ENCODE peak calls at places on chromosome 6, in seven cellular contexts. B, M, G, S, V, U and K are unnamed samples.

GRCh38 chr6:159654483-159655098 is 38.5 kb downstream of the SOD2 start:
- DNase-seq in B (peak), M (peak), G (peak), S (no peak), V (peak), U (no peak), K (peak)

GRCh38 chr6:108510461-108511319 is 50.0 kb upstream of the FOXO3 start:
- DNase-seq in B (no peak), M (no peak), G (no peak), S (no peak), V (no peak), U (no peak), K (no peak)

GRCh38 chr6:136066005-136066404 is 184.1 kb downstream of the MTFR2 start:
- DNase-seq in B (no peak), M (no peak), G (no peak), S (no peak), V (no peak), U (no peak), K (no peak)

GRCh38 chr6:6560909-6561308 is 27.6 kb upstream of the LY86 start:
- DNase-seq in B (no peak), M (no peak), G (no peak), S (no peak), V (no peak), U (no peak), K (no peak)

GRCh38 chr6:115901896-115902295 is 158.8 kb downstream of the FRK start:
- DNase-seq in B (no peak), M (no peak), G (no peak), S (no peak), V (no peak), U (no peak), K (no peak)

GRCh38 chr6:56638760-56639159 is 3.9 kb downstream of the DST start:
- DNase-seq in B (no peak), M (no peak), G (no peak), S (no peak), V (no peak), U (no peak), K (no peak)

GRCh38 chr6:108165714-108166663 is at the start of gene NR2E1:
- DNase-seq in B (no peak), M (peak), G (no peak), S (no peak), V (no peak), U (peak), K (no peak)

GRCh38 chr6:119132211-119133004 is 53.9 kb upstream of the FAM184A start:
- DNase-seq in B (no peak), M (no peak), G (no peak), S (no peak), V (no peak), U (no peak), K (no peak)

GRCh38 chr6:60695232-60695631 is 1590.8 kb downstream of the KHDRBS2 start:
- DNase-seq in B (no peak), M (no peak), G (no peak), S (no peak), V (no peak), U (no peak), K (no peak)

GRCh38 chr6:14200047-14200446 is 82.5 kb downstream of the CD83 start:
- DNase-seq in B (no peak), M (no peak), G (no peak), S (no peak), V (no peak), U (no peak), K (no peak)

GRCh38 chr6:48111143-48111506 is at the start of gene PTCHD4:
- DNase-seq in B (no peak), M (peak), G (peak), S (no peak), V (no peak), U (no peak), K (no peak)

GRCh38 chr6:152981219-152981618 is 1.6 kb downstream of the FBXO5 start:
- DNase-seq in B (no peak), M (no peak), G (no peak), S (no peak), V (no peak), U (no peak), K (no peak)

GRCh38 chr6:83169511-83169910 is 23.6 kb downstream of the PGM3 start:
- DNase-seq in B (no peak), M (no peak), G (no peak), S (no peak), V (no peak), U (no peak), K (no peak)

GRCh38 chr6:166476634-166477215 is 94.0 kb upstream of the MPC1 start:
- DNase-seq in B (no peak), M (no peak), G (no peak), S (no peak), V (no peak), U (no peak), K (no peak)

GRCh38 chr6:137799950-137800568 is 67.0 kb upstream of the TNFAIP3 start:
- DNase-seq in B (peak), M (peak), G (peak), S (no peak), V (no peak), U (no peak), K (no peak)

GRCh38 chr6:129679250-129679649 is 30.7 kb downstream of the ARHGAP18 start:
- DNase-seq in B (no peak), M (no peak), G (no peak), S (no peak), V (no peak), U (no peak), K (no peak)

GRCh38 chr6:18506387-18507017 is 119.4 kb downstream of the RNF144B start:
- DNase-seq in B (no peak), M (no peak), G (no peak), S (no peak), V (no peak), U (no peak), K (no peak)

GRCh38 chr6:31877651-31878161 is 1.1 kb downstream of the SLC44A4 start:
- DNase-seq in B (peak), M (peak), G (peak), S (no peak), V (no peak), U (no peak), K (no peak)

GRCh38 chr6:52499026-52499425 is 77.8 kb downstream of the TRAM2 start:
- DNase-seq in B (no peak), M (no peak), G (no peak), S (no peak), V (no peak), U (peak), K (no peak)

GRCh38 chr6:157748839-157749571 is 74.0 kb upstream of the SNX9 start:
- DNase-seq in B (no peak), M (no peak), G (no peak), S (no peak), V (no peak), U (no peak), K (no peak)

DNA sequence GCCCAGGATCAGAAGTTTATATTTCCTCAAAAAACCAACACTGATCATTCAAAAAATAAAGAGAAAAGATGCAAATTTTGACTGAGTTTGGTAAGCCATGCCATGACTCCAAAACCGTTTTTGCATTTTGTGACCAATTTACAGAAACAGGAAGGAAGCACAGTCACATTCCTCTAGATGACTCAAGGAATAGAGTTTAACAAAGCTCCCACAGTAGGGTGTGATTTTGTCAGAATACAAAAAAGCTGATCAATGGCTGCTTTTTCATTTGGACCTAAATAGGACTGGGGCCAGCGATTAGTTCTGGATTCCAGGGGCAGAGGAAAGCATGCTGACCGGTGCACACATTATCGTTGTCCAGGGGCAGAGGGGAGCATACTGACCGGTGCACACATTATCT is 179.4 kb upstream of the AFDN start:
- DNase-seq in B (no peak), M (no peak), G (no peak), S (no peak), V (no peak), U (no peak), K (no peak)
- TF ChIP-seq TAF1 in B (no peak), M (no peak), G (no peak), S (no peak), V (no peak), U (no peak), K (no peak)

DNA sequence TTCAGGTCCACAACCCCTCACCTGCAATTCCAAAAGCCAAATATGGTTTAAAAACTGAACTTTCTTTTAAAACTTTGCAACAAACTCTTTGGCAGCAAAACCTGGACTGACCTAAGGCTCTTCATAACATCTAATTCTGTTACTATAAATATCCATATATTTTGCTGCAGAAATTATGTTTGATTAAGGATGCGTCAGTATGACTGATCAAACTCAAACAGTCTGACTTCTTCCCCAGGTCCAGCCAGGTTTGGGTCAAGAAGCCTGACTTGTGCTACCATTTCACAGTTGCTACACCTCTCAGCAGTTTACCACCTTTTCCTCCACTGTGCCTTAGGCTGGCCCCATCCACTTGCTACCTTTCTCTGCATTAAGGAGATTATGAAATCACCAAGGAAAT is 127.0 kb upstream of the DUSP22 start:
- DNase-seq in B (no peak), M (no peak), G (no peak), S (no peak), V (no peak), U (no peak), K (no peak)
- TF ChIP-seq TAF1 in B (no peak), M (no peak), G (no peak), S (no peak), V (no peak), U (no peak), K (no peak)

DNA sequence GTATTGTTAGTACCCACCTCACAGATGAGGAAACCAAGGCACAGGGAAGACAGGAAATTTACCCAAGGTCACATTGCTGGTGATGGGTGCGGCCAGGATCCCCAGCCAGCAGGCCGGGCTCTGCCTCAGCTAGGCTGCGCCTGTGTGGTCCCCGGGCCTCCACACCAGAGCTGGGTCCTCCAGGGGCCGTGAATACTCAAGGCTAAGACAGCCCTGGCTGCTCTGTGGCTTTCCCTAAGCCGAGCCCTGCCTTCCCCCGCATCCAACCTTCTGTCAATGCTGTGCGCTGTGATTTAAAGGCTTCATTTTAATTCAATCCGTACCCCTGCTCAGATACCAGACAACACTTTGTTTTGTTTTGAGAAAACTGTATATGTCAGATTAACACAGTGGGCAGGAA is 246.7 kb downstream of the TTLL2 start:
- DNase-seq in B (no peak), M (no peak), G (no peak), S (no peak), V (no peak), U (no peak), K (no peak)
- TF ChIP-seq TAF1 in B (no peak), M (no peak), G (no peak), S (no peak), V (no peak), U (no peak), K (no peak)

GRCh38 chr6:169935348-169935718 is 183.9 kb downstream of the ERMARD start:
- DNase-seq in B (no peak), M (no peak), G (no peak), S (no peak), V (no peak), U (no peak), K (no peak)

GRCh38 chr6:169934699-169935347 is 183.4 kb downstream of the ERMARD start:
- DNase-seq in B (no peak), M (no peak), G (no peak), S (no peak), V (no peak), U (no peak), K (no peak)

GRCh38 chr6:169933251-169933821 is 181.9 kb downstream of the ERMARD start:
- DNase-seq in B (no peak), M (no peak), G (no peak), S (no peak), V (no peak), U (no peak), K (no peak)

GRCh38 chr6:169932491-169932890 is 181.1 kb downstream of the ERMARD start:
- DNase-seq in B (no peak), M (no peak), G (no peak), S (no peak), V (no peak), U (no peak), K (no peak)

DNA sequence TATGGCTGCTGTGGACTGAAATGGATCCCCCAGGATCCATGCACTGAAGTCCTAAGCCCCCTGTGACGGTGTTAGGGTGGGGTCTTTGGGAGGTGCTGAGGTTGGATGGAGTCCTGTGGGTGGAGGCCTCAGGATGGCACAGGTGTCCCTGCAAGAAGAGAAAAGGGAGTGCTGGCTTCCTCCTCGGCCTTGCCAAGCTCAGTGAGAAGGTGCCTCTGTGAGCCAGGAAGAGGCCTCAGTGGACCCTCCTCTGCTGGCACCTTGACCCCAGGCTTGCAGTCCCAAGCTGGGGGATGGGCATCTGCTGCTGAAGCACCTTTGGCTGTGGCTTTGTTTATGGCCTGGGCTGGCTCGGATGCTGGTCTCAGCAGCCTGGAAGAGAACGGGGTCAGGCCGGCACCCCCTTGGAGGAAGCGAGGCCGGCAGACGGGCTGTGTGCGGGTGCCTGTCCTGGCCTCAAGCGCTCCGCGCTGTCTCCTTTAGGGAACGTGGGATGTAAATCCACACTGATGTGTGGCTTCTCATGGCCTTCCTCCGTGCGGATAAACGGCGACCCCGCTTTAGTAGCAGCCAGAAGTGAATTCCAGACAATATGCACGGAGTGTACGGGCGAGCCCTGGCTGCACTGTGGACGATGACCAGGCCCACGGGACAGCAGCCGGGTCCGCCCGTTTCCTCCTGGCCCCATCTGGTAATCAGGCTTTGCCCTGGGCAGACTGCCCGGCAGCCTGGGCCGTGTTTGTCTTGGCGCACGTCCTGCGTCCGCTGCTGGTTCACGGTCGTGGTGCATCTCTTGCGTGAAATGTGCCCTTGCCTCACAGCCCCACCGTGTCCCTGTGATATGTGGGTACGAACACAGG is 182.6 kb downstream of the ERMARD start:
- DNase-seq in B (no peak), M (peak), G (no peak), S (no peak), V (no peak), U (no peak), K (no peak)
- TF ChIP-seq TAF1 in B (no peak), M (no peak), G (no peak), S (no peak), V (no peak), U (no peak), K (no peak)